ENCODE peak calls at places on chromosomes 7 and 10, in ten cellular contexts. One of them, this sample, is unnamed.

GRCh38 chr7:1239455-1240295 is 7.0 kb downstream of the UNCX start:
- DNase-seq in endodermal cell: peak; percentile 57
- DNase-seq in right cardiac atrium: no peak
- DNase-seq in K562: no peak
- DNase-seq in A549: no peak
- DNase-seq in GM23338: peak; percentile 68
- DNase-seq in neuronal stem cell: no peak
- DNase-seq in fibroblast of lung: no peak
- DNase-seq in AG04450: no peak
- DNase-seq in sigmoid colon: no peak
- DNase-seq in this sample: no peak

GRCh38 chr10:47104786-47105385 is 193.7 kb downstream of the PTPN20 start:
- DNase-seq in AG04450: no peak
- DNase-seq in K562: no peak
- DNase-seq in GM23338: no peak
- DNase-seq in sigmoid colon: no peak
- DNase-seq in A549: no peak
- DNase-seq in right cardiac atrium: peak; percentile 24
- DNase-seq in endodermal cell: peak; percentile 10
- DNase-seq in fibroblast of lung: no peak
- DNase-seq in neuronal stem cell: no peak
- DNase-seq in this sample: no peak

GRCh38 chr10:112898540-112899395 is 51.3 kb upstream of the TCF7L2 start:
- DNase-seq in K562: no peak
- DNase-seq in fibroblast of lung: peak; percentile 77
- DNase-seq in right cardiac atrium: peak; percentile 55
- DNase-seq in A549: peak; percentile 81
- DNase-seq in endodermal cell: peak; percentile 99
- DNase-seq in neuronal stem cell: peak; percentile 53
- DNase-seq in AG04450: no peak
- DNase-seq in sigmoid colon: no peak
- DNase-seq in GM23338: peak; percentile 91
- DNase-seq in this sample: no peak

GRCh38 chr10:14024349-14025202 is 306.1 kb downstream of the FRMD4A start:
- DNase-seq in A549: no peak
- DNase-seq in neuronal stem cell: no peak
- DNase-seq in AG04450: no peak
- DNase-seq in sigmoid colon: no peak
- DNase-seq in fibroblast of lung: no peak
- DNase-seq in right cardiac atrium: no peak
- DNase-seq in K562: no peak
- DNase-seq in endodermal cell: no peak
- DNase-seq in GM23338: no peak
- DNase-seq in this sample: no peak

GRCh38 chr7:12490105-12490688 is 80.3 kb upstream of the SCIN start:
- DNase-seq in GM23338: peak; percentile 74
- DNase-seq in sigmoid colon: no peak
- DNase-seq in fibroblast of lung: peak; percentile 61
- DNase-seq in endodermal cell: no peak
- DNase-seq in A549: peak; percentile 33
- DNase-seq in right cardiac atrium: no peak
- DNase-seq in K562: peak; percentile 42
- DNase-seq in neuronal stem cell: no peak
- DNase-seq in AG04450: peak; percentile 10
- DNase-seq in this sample: no peak

GRCh38 chr7:81684513-81685262 is 85.2 kb downstream of the HGF start:
- DNase-seq in sigmoid colon: peak; percentile 98
- DNase-seq in AG04450: peak; percentile 100
- DNase-seq in K562: no peak
- DNase-seq in A549: peak; percentile 71
- DNase-seq in fibroblast of lung: peak; percentile 100
- DNase-seq in right cardiac atrium: peak; percentile 94
- DNase-seq in neuronal stem cell: peak; percentile 20
- DNase-seq in endodermal cell: no peak
- DNase-seq in GM23338: no peak
- DNase-seq in this sample: peak; percentile 43

GRCh38 chr10:16520900-16521299 is 779 bp downstream of the C1QL3 start:
- DNase-seq in GM23338: peak; percentile 65
- DNase-seq in sigmoid colon: no peak
- DNase-seq in A549: no peak
- DNase-seq in K562: no peak
- DNase-seq in fibroblast of lung: peak; percentile 14
- DNase-seq in AG04450: no peak
- DNase-seq in neuronal stem cell: no peak
- DNase-seq in endodermal cell: peak; percentile 82
- DNase-seq in right cardiac atrium: peak; percentile 27
- DNase-seq in this sample: no peak

GRCh38 chr10:99782447-99783286 is at the start of gene ABCC2:
- DNase-seq in right cardiac atrium: no peak
- DNase-seq in neuronal stem cell: no peak
- DNase-seq in A549: peak; percentile 79
- DNase-seq in sigmoid colon: no peak
- DNase-seq in endodermal cell: no peak
- DNase-seq in AG04450: no peak
- DNase-seq in GM23338: no peak
- DNase-seq in K562: no peak
- DNase-seq in fibroblast of lung: no peak
- DNase-seq in this sample: no peak

GRCh38 chr10:88792656-88793055 is 9.9 kb upstream of the LIPM start:
- DNase-seq in GM23338: no peak
- DNase-seq in AG04450: no peak
- DNase-seq in neuronal stem cell: no peak
- DNase-seq in A549: no peak
- DNase-seq in right cardiac atrium: peak; percentile 29
- DNase-seq in fibroblast of lung: peak; percentile 86
- DNase-seq in sigmoid colon: no peak
- DNase-seq in K562: no peak
- DNase-seq in endodermal cell: no peak
- DNase-seq in this sample: peak; percentile 3

GRCh38 chr10:23381298-23381697 is 36.7 kb upstream of the C10orf67 start:
- DNase-seq in AG04450: no peak
- DNase-seq in GM23338: no peak
- DNase-seq in A549: no peak
- DNase-seq in fibroblast of lung: no peak
- DNase-seq in neuronal stem cell: no peak
- DNase-seq in endodermal cell: no peak
- DNase-seq in sigmoid colon: no peak
- DNase-seq in right cardiac atrium: no peak
- DNase-seq in K562: peak; percentile 12
- DNase-seq in this sample: no peak

GRCh38 chr7:3722396-3722846 is 421.4 kb downstream of the SDK1 start:
- DNase-seq in AG04450: no peak
- DNase-seq in right cardiac atrium: no peak
- DNase-seq in neuronal stem cell: peak; percentile 45
- DNase-seq in A549: peak; percentile 11
- DNase-seq in endodermal cell: peak; percentile 93
- DNase-seq in fibroblast of lung: peak; percentile 21
- DNase-seq in GM23338: peak; percentile 91
- DNase-seq in K562: peak; percentile 9
- DNase-seq in sigmoid colon: no peak
- DNase-seq in this sample: peak; percentile 6

GRCh38 chr10:103758294-103758681 is 97.1 kb downstream of the SH3PXD2A start:
- DNase-seq in K562: no peak
- DNase-seq in fibroblast of lung: no peak
- DNase-seq in AG04450: no peak
- DNase-seq in A549: peak; percentile 79
- DNase-seq in GM23338: no peak
- DNase-seq in neuronal stem cell: no peak
- DNase-seq in endodermal cell: no peak
- DNase-seq in right cardiac atrium: no peak
- DNase-seq in sigmoid colon: no peak
- DNase-seq in this sample: no peak

GRCh38 chr10:73992899-73993788 is 4.8 kb upstream of the VCL start:
- DNase-seq in GM23338: no peak
- DNase-seq in sigmoid colon: no peak
- DNase-seq in fibroblast of lung: no peak
- DNase-seq in K562: peak; percentile 39
- DNase-seq in AG04450: no peak
- DNase-seq in A549: no peak
- DNase-seq in neuronal stem cell: no peak
- DNase-seq in right cardiac atrium: no peak
- DNase-seq in endodermal cell: no peak
- DNase-seq in this sample: no peak

GRCh38 chr10:73991203-73991602 is 6.7 kb upstream of the VCL start:
- DNase-seq in A549: no peak
- DNase-seq in sigmoid colon: no peak
- DNase-seq in K562: no peak
- DNase-seq in fibroblast of lung: no peak
- DNase-seq in AG04450: no peak
- DNase-seq in right cardiac atrium: no peak
- DNase-seq in endodermal cell: no peak
- DNase-seq in neuronal stem cell: no peak
- DNase-seq in GM23338: no peak
- DNase-seq in this sample: no peak

GRCh38 chr10:73989594-73990142 is 8.2 kb upstream of the VCL start:
- DNase-seq in AG04450: no peak
- DNase-seq in endodermal cell: no peak
- DNase-seq in A549: no peak
- DNase-seq in neuronal stem cell: no peak
- DNase-seq in right cardiac atrium: no peak
- DNase-seq in sigmoid colon: no peak
- DNase-seq in fibroblast of lung: no peak
- DNase-seq in GM23338: no peak
- DNase-seq in K562: no peak
- DNase-seq in this sample: no peak

GRCh38 chr10:73995035-73995358 is 2.9 kb upstream of the VCL start:
- DNase-seq in GM23338: no peak
- DNase-seq in fibroblast of lung: no peak
- DNase-seq in right cardiac atrium: no peak
- DNase-seq in neuronal stem cell: no peak
- DNase-seq in AG04450: no peak
- DNase-seq in sigmoid colon: no peak
- DNase-seq in A549: no peak
- DNase-seq in endodermal cell: no peak
- DNase-seq in K562: no peak
- DNase-seq in this sample: no peak

GRCh38 chr10:73991846-73992245 is 6.1 kb upstream of the VCL start:
- DNase-seq in GM23338: no peak
- DNase-seq in neuronal stem cell: no peak
- DNase-seq in AG04450: no peak
- DNase-seq in A549: no peak
- DNase-seq in sigmoid colon: no peak
- DNase-seq in right cardiac atrium: no peak
- DNase-seq in fibroblast of lung: no peak
- DNase-seq in endodermal cell: no peak
- DNase-seq in K562: peak; percentile 83
- DNase-seq in this sample: no peak
- H3K27ac ChIP-seq in GM23338: no peak overlapping the region
- H3K27ac ChIP-seq in neuronal stem cell: no peak overlapping the region
- H3K27ac ChIP-seq in AG04450: no peak overlapping the region
- H3K27ac ChIP-seq in A549: no peak overlapping the region
- H3K27ac ChIP-seq in sigmoid colon: no peak overlapping the region
- H3K27ac ChIP-seq in right cardiac atrium: no peak overlapping the region
- H3K27ac ChIP-seq in fibroblast of lung: no peak overlapping the region
- H3K27ac ChIP-seq in endodermal cell: no peak overlapping the region
- H3K27ac ChIP-seq in K562: peak overlapping the region; percentile 89
- H3K27ac ChIP-seq in this sample: no peak overlapping the region

GRCh38 chr7:76333388-76334101 is 25.2 kb downstream of the YWHAG start:
- DNase-seq in sigmoid colon: peak; percentile 77
- DNase-seq in neuronal stem cell: no peak
- DNase-seq in endodermal cell: no peak
- DNase-seq in fibroblast of lung: peak; percentile 37
- DNase-seq in right cardiac atrium: peak; percentile 75
- DNase-seq in AG04450: no peak
- DNase-seq in K562: no peak
- DNase-seq in GM23338: no peak
- DNase-seq in A549: no peak
- DNase-seq in this sample: no peak
- H3K27ac ChIP-seq in sigmoid colon: peak overlapping the region; percentile 72
- H3K27ac ChIP-seq in neuronal stem cell: no peak overlapping the region
- H3K27ac ChIP-seq in endodermal cell: no peak overlapping the region
- H3K27ac ChIP-seq in fibroblast of lung: no peak overlapping the region
- H3K27ac ChIP-seq in right cardiac atrium: peak overlapping the region; percentile 95
- H3K27ac ChIP-seq in AG04450: peak overlapping the region; percentile 31
- H3K27ac ChIP-seq in K562: no peak overlapping the region
- H3K27ac ChIP-seq in GM23338: peak overlapping the region; percentile 66
- H3K27ac ChIP-seq in A549: peak overlapping the region; percentile 9
- H3K27ac ChIP-seq in this sample: no peak overlapping the region

GRCh38 chr10:6734286-6734685 is 154.2 kb upstream of the PRKCQ start:
- DNase-seq in endodermal cell: no peak
- DNase-seq in A549: no peak
- DNase-seq in sigmoid colon: no peak
- DNase-seq in K562: no peak
- DNase-seq in GM23338: no peak
- DNase-seq in fibroblast of lung: no peak
- DNase-seq in AG04450: no peak
- DNase-seq in right cardiac atrium: no peak
- DNase-seq in neuronal stem cell: no peak
- DNase-seq in this sample: no peak

GRCh38 chr10:6726924-6727323 is 146.8 kb upstream of the PRKCQ start:
- DNase-seq in K562: no peak
- DNase-seq in GM23338: no peak
- DNase-seq in AG04450: no peak
- DNase-seq in fibroblast of lung: no peak
- DNase-seq in endodermal cell: no peak
- DNase-seq in right cardiac atrium: no peak
- DNase-seq in A549: no peak
- DNase-seq in neuronal stem cell: no peak
- DNase-seq in sigmoid colon: no peak
- DNase-seq in this sample: no peak

GRCh38 chr10:6729071-6729773 is 149.1 kb upstream of the PRKCQ start:
- DNase-seq in sigmoid colon: no peak
- DNase-seq in neuronal stem cell: no peak
- DNase-seq in right cardiac atrium: no peak
- DNase-seq in GM23338: no peak
- DNase-seq in K562: no peak
- DNase-seq in fibroblast of lung: peak; percentile 89
- DNase-seq in A549: peak; percentile 54
- DNase-seq in AG04450: no peak
- DNase-seq in endodermal cell: no peak
- DNase-seq in this sample: no peak

DNA sequence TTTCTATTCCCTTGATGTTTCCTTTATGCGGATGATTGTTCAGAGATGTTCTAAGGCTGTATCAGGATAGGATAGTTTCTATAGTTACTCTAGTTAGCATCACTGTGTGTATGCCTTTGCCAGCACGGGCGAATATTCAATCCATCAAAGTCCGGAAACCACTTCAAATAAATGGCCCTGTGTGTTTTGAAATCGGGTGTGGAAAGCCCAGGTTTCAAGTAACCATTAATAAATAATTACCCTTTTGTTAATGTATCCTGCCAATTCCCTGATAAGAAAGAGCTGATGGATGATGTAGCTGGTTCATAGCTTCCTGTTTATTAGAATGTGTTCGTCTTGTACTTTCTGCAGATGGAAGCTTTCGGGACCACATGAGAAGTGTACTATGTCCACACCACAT is 149.9 kb upstream of the PRKCQ start:
- DNase-seq in A549: no peak
- DNase-seq in sigmoid colon: no peak
- DNase-seq in AG04450: no peak
- DNase-seq in K562: no peak
- DNase-seq in neuronal stem cell: no peak
- DNase-seq in fibroblast of lung: peak; percentile 93
- DNase-seq in endodermal cell: no peak
- DNase-seq in GM23338: no peak
- DNase-seq in right cardiac atrium: no peak
- DNase-seq in this sample: no peak
- H3K27ac ChIP-seq in A549: no peak overlapping the region
- H3K27ac ChIP-seq in sigmoid colon: no peak overlapping the region
- H3K27ac ChIP-seq in AG04450: no peak overlapping the region
- H3K27ac ChIP-seq in K562: no peak overlapping the region
- H3K27ac ChIP-seq in neuronal stem cell: no peak overlapping the region
- H3K27ac ChIP-seq in fibroblast of lung: no peak overlapping the region
- H3K27ac ChIP-seq in endodermal cell: no peak overlapping the region
- H3K27ac ChIP-seq in GM23338: no peak overlapping the region
- H3K27ac ChIP-seq in right cardiac atrium: no peak overlapping the region
- H3K27ac ChIP-seq in this sample: no peak overlapping the region

GRCh38 chr10:15344876-15345285 is 26.2 kb downstream of the FAM171A1 start:
- DNase-seq in fibroblast of lung: peak; percentile 80
- DNase-seq in AG04450: no peak
- DNase-seq in K562: no peak
- DNase-seq in sigmoid colon: no peak
- DNase-seq in right cardiac atrium: no peak
- DNase-seq in A549: no peak
- DNase-seq in GM23338: peak; percentile 37
- DNase-seq in endodermal cell: no peak
- DNase-seq in neuronal stem cell: no peak
- DNase-seq in this sample: no peak
- H3K27ac ChIP-seq in fibroblast of lung: no peak overlapping the region
- H3K27ac ChIP-seq in AG04450: no peak overlapping the region
- H3K27ac ChIP-seq in K562: peak overlapping the region; percentile 61
- H3K27ac ChIP-seq in sigmoid colon: no peak overlapping the region
- H3K27ac ChIP-seq in right cardiac atrium: no peak overlapping the region
- H3K27ac ChIP-seq in A549: no peak overlapping the region
- H3K27ac ChIP-seq in GM23338: peak overlapping the region; percentile 10
- H3K27ac ChIP-seq in endodermal cell: peak overlapping the region; percentile 68
- H3K27ac ChIP-seq in neuronal stem cell: no peak overlapping the region
- H3K27ac ChIP-seq in this sample: peak overlapping the region; percentile 82